ENCODE peak calls at places on chromosome 2, in eight cellular contexts. K, J, T, Q, W, C, L and Z are unnamed samples. For H3K9me3, the result is how much of the 10 kb centered on the place peaks cover.

GRCh38 chr2:64263315-64263714 is 119.1 kb upstream of the PELI1 start:
- DNase-seq in W (peak), J (no peak), T (no peak), K (no peak), Q (no peak), L (peak), C (no peak), Z (no peak)

GRCh38 chr2:3254438-3254941 is 123.1 kb downstream of the EIPR1 start:
- DNase-seq in J (no peak), W (no peak), Q (no peak), T (no peak), L (no peak), K (no peak), C (no peak), Z (no peak)

GRCh38 chr2:69466728-69467127 is 29.5 kb upstream of the NFU1 start:
- DNase-seq in Q (no peak), T (no peak), J (no peak), W (peak), K (no peak), L (peak), C (no peak), Z (no peak)

GRCh38 chr2:97546711-97547110 is 43.0 kb downstream of the ANKRD36B start:
- DNase-seq in T (no peak), K (no peak), W (no peak), Q (no peak), J (no peak), C (no peak), L (no peak), Z (no peak)

GRCh38 chr2:222943820-222944219 is 83.0 kb downstream of the ACSL3 start:
- DNase-seq in W (peak), T (no peak), L (peak), C (no peak), Q (no peak), J (no peak), K (no peak), Z (no peak)

GRCh38 chr2:64036343-64036742 is 17.1 kb upstream of the VPS54 start:
- DNase-seq in Q (peak), J (no peak), K (no peak), W (peak), C (no peak), T (no peak), L (peak), Z (no peak)

GRCh38 chr2:36438454-36438977 is 82.9 kb downstream of the CRIM1 start:
- DNase-seq in W (peak), Q (peak), T (no peak), K (no peak), L (peak), J (no peak), C (no peak), Z (no peak)

GRCh38 chr2:238336151-238336550 is 15.8 kb downstream of the TRAF3IP1 start:
- DNase-seq in Q (no peak), W (no peak), J (no peak), C (peak), L (peak), K (peak), T (no peak), Z (no peak)

GRCh38 chr2:74575320-74575719 is 20.8 kb downstream of the DOK1 start:
- DNase-seq in C (no peak), J (no peak), T (no peak), Q (no peak), L (no peak), K (peak), W (no peak), Z (no peak)

GRCh38 chr2:127054604-127054930 is 52.4 kb downstream of the BIN1 start:
- DNase-seq in C (no peak), W (no peak), K (no peak), T (no peak), Q (no peak), J (no peak), L (no peak), Z (peak)

GRCh38 chr2:118521272-118521671 is 326.2 kb downstream of the EN1 start:
- DNase-seq in J (no peak), Q (no peak), C (no peak), T (no peak), K (no peak), L (no peak), W (no peak), Z (no peak)

GRCh38 chr2:118527571-118527970 is 319.9 kb downstream of the EN1 start:
- DNase-seq in L (peak), K (no peak), Q (no peak), T (no peak), J (no peak), C (no peak), W (no peak), Z (no peak)

GRCh38 chr2:118524911-118525310 is 322.5 kb downstream of the EN1 start:
- DNase-seq in C (no peak), L (no peak), Q (no peak), J (no peak), T (no peak), K (no peak), W (no peak), Z (no peak)

GRCh38 chr2:118521960-118522359 is 325.5 kb downstream of the EN1 start:
- DNase-seq in L (no peak), J (no peak), T (no peak), K (no peak), W (no peak), Q (no peak), C (no peak), Z (no peak)

GRCh38 chr2:118523761-118524160 is 323.7 kb downstream of the EN1 start:
- DNase-seq in L (no peak), W (no peak), J (no peak), K (no peak), C (no peak), Q (no peak), T (no peak), Z (no peak)
- H3K9me3 ChIP-seq in L (under half), W (under half), J (under half), K (under half), C (under half), Q (under half), T (under half), Z (under half)

GRCh38 chr2:6249557-6249956 is 557.4 kb downstream of the SOX11 start:
- DNase-seq in J (no peak), L (no peak), Q (no peak), T (no peak), K (no peak), C (no peak), W (no peak), Z (no peak)
- H3K9me3 ChIP-seq in J (under half), L (under half), Q (under half), T (under half), K (under half), C (under half), W (under half), Z (under half)

DNA sequence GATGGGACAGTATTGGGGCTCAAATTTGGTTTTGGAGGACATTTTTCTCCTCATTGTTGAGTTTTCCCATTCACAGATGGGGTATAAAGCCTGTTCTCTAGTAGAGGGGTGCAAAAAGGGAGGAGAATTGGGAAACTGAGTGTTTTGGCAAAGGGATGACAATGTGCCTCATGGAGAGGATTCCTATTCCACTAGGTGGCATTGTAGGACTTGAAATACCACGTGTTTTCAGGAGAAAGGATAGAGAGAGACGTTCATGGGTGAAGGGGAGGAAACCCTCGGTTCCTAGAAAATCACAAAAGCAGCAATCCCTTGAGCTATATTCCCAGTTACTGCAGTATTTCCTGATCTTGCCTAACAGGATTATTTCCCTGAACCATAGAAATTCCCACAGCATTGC is 113.7 kb upstream of the SRD5A2 start:
- DNase-seq in K (no peak), W (no peak), T (no peak), C (no peak), Q (no peak), L (no peak), J (no peak), Z (no peak)
- H3K9me3 ChIP-seq in K (under half), W (under half), T (half or more), C (half or more), Q (under half), L (under half), J (half or more), Z (under half)

GRCh38 chr2:52676056-52676455 is 1091.5 kb upstream of the CHAC2 start:
- DNase-seq in T (no peak), W (peak), K (no peak), J (no peak), C (no peak), L (peak), Q (no peak), Z (no peak)
- H3K9me3 ChIP-seq in T (under half), W (under half), K (under half), J (under half), C (under half), L (under half), Q (under half), Z (under half)

DNA sequence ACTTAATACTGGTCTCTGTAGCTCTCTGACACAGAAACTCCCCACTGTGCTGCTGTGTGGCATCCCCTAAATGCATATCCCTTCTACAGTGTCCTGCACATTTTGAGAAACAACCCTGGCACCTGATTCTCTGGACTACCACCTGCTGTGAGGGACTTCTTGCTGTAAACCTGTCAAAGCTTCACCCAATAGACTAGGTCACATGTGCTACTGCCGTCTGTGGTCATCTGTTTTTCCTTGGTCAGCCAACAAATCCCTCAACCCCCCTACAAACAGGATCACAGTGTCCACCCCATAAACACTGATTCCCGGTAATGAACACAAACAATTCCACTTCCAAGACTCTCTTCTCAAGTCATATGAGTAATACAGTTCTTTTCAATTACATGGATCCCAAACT is 1157.3 kb downstream of the RPIA start:
- DNase-seq in L (no peak), K (no peak), Q (no peak), C (no peak), W (no peak), T (no peak), J (no peak), Z (no peak)
- H3K9me3 ChIP-seq in L (under half), K (under half), Q (under half), C (under half), W (under half), T (under half), J (half or more), Z (under half)

GRCh38 chr2:16222326-16222725 is 282.0 kb downstream of the MYCN start:
- DNase-seq in C (no peak), W (no peak), K (no peak), J (no peak), L (no peak), T (no peak), Q (no peak), Z (no peak)

GRCh38 chr2:16223071-16223470 is 282.7 kb downstream of the MYCN start:
- DNase-seq in J (no peak), Q (no peak), T (no peak), L (no peak), W (no peak), K (no peak), C (no peak), Z (no peak)

GRCh38 chr2:16219292-16219975 is 279.1 kb downstream of the MYCN start:
- DNase-seq in C (no peak), J (no peak), T (no peak), W (no peak), K (no peak), Q (no peak), L (no peak), Z (no peak)

GRCh38 chr2:16223481-16224177 is 283.3 kb downstream of the MYCN start:
- DNase-seq in C (no peak), W (no peak), T (no peak), Q (no peak), K (peak), L (no peak), J (no peak), Z (no peak)

DNA sequence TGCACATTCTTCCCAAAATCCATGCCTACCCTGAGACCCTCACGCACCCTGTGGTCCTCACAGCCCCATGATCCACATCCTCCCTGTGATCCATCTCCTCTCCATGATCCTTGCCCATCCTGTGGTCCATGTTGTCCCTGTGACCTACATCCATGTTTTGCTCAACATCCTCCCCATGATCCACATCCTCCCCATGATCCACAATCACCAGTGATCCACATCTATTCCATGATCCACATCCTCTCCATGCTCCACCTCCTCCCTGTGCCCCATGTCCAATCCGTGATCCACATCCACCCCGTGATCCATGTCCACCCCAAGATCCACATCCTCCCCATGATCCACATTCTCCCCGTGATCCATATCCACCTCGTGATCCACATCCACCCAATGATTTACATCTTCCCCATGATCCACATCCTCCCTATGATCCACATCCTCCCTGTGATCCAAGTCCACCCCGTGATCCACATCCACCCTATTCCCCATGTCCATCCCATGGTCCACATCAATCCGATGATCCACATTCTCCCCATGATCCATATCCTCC is 281.2 kb downstream of the MYCN start:
- DNase-seq in J (no peak), K (no peak), W (no peak), T (no peak), Q (no peak), L (no peak), C (no peak), Z (no peak)
- H3K9me3 ChIP-seq in J (under half), K (under half), W (under half), T (under half), Q (under half), L (under half), C (under half), Z (under half)

GRCh38 chr2:196136151-196136550 is 35.2 kb downstream of the STK17B start:
- DNase-seq in C (no peak), K (no peak), W (peak), T (no peak), L (peak), J (no peak), Q (no peak), Z (no peak)

GRCh38 chr2:196130039-196130825 is 41.1 kb downstream of the STK17B start:
- DNase-seq in W (no peak), Q (no peak), T (no peak), C (no peak), J (no peak), L (no peak), K (peak), Z (no peak)

GRCh38 chr2:196128749-196129148 is 42.6 kb downstream of the STK17B start:
- DNase-seq in L (no peak), W (no peak), C (no peak), K (no peak), T (no peak), J (no peak), Q (no peak), Z (no peak)

GRCh38 chr2:196131949-196132925 is 39.1 kb downstream of the STK17B start:
- DNase-seq in J (no peak), W (peak), K (no peak), Q (no peak), L (peak), T (no peak), C (no peak), Z (no peak)

DNA sequence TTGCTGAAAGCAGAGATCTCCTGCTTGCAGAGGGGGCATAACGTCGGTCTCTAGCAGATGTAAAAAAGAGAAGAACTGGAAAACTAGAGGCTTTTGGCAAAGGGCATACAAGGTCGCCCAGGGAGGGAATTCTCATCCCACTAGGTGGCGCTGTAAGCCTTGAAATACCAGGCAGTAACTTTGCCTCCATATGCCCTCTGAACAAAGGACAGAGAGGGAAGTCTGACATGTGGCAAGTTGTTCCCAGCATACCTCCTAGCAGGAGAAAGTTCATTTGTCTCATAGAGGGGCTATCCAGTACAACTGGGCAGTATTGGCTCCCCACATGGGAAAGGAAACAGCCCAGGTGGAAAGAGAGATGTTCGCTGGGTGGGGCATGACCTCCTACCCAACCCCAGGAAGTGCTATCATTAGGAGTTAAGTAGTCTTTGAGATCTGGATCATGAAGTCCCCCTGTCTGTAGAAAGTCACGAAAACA is 40.0 kb downstream of the STK17B start:
- DNase-seq in Q (peak), C (no peak), L (peak), K (peak), J (peak), T (no peak), W (no peak), Z (peak)
- H3K9me3 ChIP-seq in Q (under half), C (half or more), L (under half), K (under half), J (under half), T (half or more), W (under half), Z (under half)

GRCh38 chr2:89819809-89820208 is 1128.3 kb downstream of the RPIA start:
- DNase-seq in C (no peak), Q (no peak), W (no peak), L (no peak), T (no peak), J (no peak), K (no peak), Z (no peak)

GRCh38 chr2:89820248-89820647 is 1128.8 kb downstream of the RPIA start:
- DNase-seq in Q (no peak), C (no peak), T (no peak), J (no peak), L (no peak), W (no peak), K (no peak), Z (no peak)

GRCh38 chr2:89821455-89821945 is 1130.0 kb downstream of the RPIA start:
- DNase-seq in Q (no peak), J (no peak), W (no peak), L (no peak), K (no peak), C (no peak), T (no peak), Z (no peak)

GRCh38 chr2:89823556-89823955 is 1132.1 kb downstream of the RPIA start:
- DNase-seq in K (no peak), Q (no peak), L (no peak), W (no peak), J (no peak), C (no peak), T (no peak), Z (no peak)

DNA sequence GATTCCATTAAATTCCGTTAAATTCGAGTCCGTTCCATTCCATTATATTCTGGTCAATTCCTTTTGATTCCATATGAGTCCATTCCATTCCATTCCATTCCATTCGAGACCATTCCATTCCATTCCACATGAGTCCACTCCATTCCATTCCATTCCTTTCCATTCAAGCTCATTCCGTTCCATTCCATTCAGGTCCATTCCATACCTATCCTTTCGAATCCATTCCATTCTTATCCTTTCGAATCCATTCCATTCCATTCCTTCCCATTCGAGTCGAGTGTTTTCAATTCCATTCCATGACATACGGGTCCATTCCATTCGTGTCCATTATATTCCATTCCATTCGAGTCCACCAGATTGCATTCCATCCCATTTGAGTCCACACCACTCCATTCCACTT is 1127.4 kb downstream of the RPIA start:
- DNase-seq in Q (no peak), K (no peak), T (no peak), L (no peak), C (no peak), W (no peak), J (no peak), Z (no peak)
- H3K9me3 ChIP-seq in Q (under half), K (under half), T (under half), L (under half), C (under half), W (half or more), J (under half), Z (under half)

DNA sequence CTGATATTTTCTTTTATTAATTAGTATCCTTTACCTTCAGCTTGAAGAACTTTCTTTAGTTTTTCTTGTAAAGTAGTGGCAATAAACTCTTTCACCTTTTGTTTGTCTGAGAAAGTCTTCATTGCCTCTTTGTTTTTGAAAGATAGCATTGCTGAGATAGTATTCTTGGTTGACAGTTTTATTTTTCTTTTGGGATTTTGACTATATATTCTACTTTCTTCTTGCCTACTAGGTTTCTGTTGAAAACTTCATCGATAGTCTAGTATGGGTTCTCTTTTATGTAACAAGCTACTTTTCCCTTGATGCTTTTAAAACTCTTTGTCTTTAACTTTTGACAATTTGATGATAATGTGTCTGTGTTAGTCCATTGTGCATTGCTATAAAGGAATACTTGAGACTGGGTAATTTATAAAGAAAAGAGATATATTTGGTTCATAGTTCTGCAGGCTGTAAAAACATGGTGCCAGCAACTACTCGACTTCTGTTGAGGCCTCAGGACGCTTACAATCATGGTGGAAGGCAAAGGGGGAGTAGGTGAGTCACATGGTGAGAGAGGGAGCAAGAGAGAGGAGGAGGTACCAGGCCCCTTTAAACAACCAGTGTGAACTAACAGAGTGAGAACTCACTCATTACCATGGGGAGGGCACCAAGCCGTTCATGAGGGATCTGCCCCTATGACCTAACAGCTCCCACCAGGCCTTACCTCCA is 12.0 kb downstream of the CCDC150 start:
- DNase-seq in C (no peak), J (no peak), T (no peak), W (no peak), L (no peak), Q (no peak), K (no peak), Z (no peak)
- H3K9me3 ChIP-seq in C (half or more), J (under half), T (under half), W (under half), L (under half), Q (half or more), K (under half), Z (under half)

DNA sequence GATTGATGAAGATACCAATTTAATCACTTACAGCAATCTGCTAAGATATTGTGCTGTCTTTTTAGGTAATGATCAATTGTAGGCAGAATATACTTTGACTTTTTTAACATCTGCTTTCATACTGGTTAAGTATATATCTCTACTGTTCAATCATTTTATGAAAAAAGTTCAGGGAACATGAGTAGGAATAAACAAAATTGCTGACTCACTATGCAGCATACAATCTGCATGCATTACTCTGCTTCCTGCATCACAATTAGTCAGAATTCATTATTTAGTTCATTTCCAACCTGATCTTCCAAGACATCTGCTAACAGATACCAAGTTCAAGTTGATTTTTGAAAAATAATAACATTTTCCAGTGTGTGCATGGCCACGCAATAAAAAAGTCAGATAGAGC is 1430.4 kb upstream of the LRRTM1 start:
- DNase-seq in W (no peak), L (peak), K (no peak), Q (no peak), J (no peak), T (no peak), C (no peak), Z (no peak)
- H3K9me3 ChIP-seq in W (under half), L (under half), K (under half), Q (under half), J (under half), T (under half), C (under half), Z (under half)